ENCODE peak calls at places on chromosomes 2 and 18, in eight cellular contexts. K is tibial nerve, W is body of pancreas, R is A549, E is GM12878, D is IMR-90, Q is stomach, H is esophagus squamous epithelium. L is an unnamed sample. For H3K4me1, the result is how much of the 10 kb centered on the place peaks cover.

GRCh38 chr2:147636888-147637270 is 207.9 kb upstream of the ACVR2A start:
- DNase-seq in D (no peak), W (no peak), Q (no peak), H (no peak), E (no peak), R (no peak), K (no peak), L (no peak)

GRCh38 chr2:129883121-129883520 is 96.3 kb upstream of the RAB6C start:
- DNase-seq in W (no peak), D (no peak), E (no peak), K (no peak), H (no peak), Q (peak), R (no peak), L (no peak)

GRCh38 chr2:173880561-173880960 is 84.6 kb downstream of the SP3 start:
- DNase-seq in H (no peak), W (no peak), R (no peak), Q (no peak), D (no peak), E (no peak), K (no peak), L (no peak)

GRCh38 chr18:46169464-46169941 is 65.3 kb downstream of the HAUS1 start:
- DNase-seq in H (no peak), R (no peak), W (no peak), K (no peak), E (no peak), D (peak), Q (no peak), L (no peak)

GRCh38 chr18:58529714-58530354 is 99.1 kb downstream of the ALPK2 start:
- DNase-seq in K (peak), E (no peak), R (peak), Q (peak), H (no peak), W (peak), D (peak), L (no peak)

GRCh38 chr18:57538614-57539013 is 47.9 kb downstream of the FECH start:
- DNase-seq in R (no peak), K (no peak), Q (no peak), D (no peak), E (no peak), W (no peak), H (no peak), L (no peak)

GRCh38 chr18:76519156-76519549 is 24.1 kb upstream of the ZNF516 start:
- DNase-seq in W (no peak), K (no peak), E (no peak), H (no peak), D (no peak), Q (no peak), R (no peak), L (no peak)

GRCh38 chr2:37790462-37790861 is 119.0 kb upstream of the CDC42EP3 start:
- DNase-seq in K (no peak), E (no peak), W (no peak), H (no peak), R (no peak), D (no peak), Q (no peak), L (no peak)

GRCh38 chr2:30681022-30681421 is 126.2 kb downstream of the CAPN13 start:
- DNase-seq in K (no peak), R (no peak), E (no peak), W (no peak), Q (no peak), H (no peak), D (no peak), L (no peak)

GRCh38 chr2:45741451-45741850 is 90.0 kb downstream of the PRKCE start:
- DNase-seq in K (peak), W (peak), D (no peak), R (no peak), Q (peak), H (no peak), E (no peak), L (peak)

GRCh38 chr18:60978338-60978737 is 354.9 kb upstream of the CDH20 start:
- DNase-seq in E (no peak), H (no peak), W (no peak), D (peak), K (no peak), R (no peak), Q (no peak), L (no peak)

GRCh38 chr2:49241991-49242390 is 87.7 kb upstream of the FSHR start:
- DNase-seq in R (no peak), H (no peak), Q (no peak), D (peak), W (no peak), E (no peak), K (no peak), L (no peak)

DNA sequence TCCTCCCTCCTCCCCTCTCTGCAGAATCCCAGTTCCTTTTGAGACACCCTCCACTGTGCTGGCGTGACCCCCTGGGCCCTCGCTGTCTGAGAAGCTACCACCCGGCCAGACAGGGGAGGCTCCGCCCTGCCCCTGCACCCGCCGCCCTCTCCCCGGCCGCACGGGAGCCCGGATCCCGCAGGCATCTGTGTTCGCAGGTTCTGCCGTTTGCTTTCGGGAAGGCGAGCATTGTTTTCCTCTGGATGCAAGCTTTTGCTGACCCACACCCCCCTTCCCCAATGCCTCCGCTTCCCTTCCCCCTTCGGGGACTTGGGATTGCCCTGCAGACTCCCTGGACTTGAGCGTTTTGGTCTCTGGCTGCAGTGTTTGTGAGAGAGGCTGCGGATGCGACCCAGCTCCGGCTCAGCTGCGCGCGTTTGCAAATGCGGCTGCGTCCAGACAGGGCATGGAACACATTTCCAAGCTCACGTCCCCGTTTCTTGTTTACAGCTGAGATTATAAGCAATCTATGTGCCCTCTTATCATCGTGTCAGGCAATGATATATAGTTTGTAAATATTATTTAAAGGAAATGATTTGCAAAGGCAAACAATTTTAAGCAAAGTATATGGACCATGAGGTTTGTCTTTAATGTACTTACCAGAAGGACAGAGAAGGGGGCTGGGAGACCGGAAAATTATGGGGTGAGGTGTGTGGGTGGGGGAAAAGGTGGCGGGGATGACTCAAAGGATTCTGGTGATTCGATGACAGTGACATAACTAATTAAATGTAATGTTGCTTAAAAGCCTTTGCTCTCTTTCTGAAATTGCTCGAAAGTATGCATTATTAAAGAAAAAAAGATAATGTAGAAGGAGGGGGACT is 631.8 kb downstream of the NYAP2 start:
- DNase-seq in K (peak), D (peak), W (peak), Q (peak), H (no peak), R (peak), E (no peak), L (peak)
- TF ChIP-seq POLR2A in K (peak), D (no peak), W (peak), Q (no peak), H (no peak), R (peak), E (no peak), L (no peak)

GRCh38 chr2:224630659-224631550 is 45.7 kb upstream of the CUL3 start:
- DNase-seq in Q (no peak), K (no peak), W (no peak), R (no peak), H (no peak), D (no peak), E (no peak), L (no peak)

GRCh38 chr2:224628416-224628815 is 43.3 kb upstream of the CUL3 start:
- DNase-seq in E (no peak), W (no peak), R (no peak), H (no peak), D (no peak), K (no peak), Q (no peak), L (no peak)

DNA sequence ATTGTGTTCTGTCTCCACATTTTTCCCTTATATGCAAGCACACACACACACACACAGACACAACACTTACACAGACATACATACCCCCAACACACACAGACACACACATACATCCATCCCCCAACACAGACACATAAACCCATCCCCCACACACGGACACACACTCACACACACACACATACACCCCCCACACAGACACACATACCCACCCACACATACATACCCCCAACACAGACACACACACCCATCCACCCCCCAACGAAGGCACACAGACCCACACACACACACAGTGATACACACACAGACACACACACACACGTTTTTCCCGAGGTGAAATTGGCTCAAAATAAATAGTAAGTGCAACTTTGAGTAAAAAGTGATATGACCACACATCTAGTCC is 41.6 kb upstream of the CUL3 start:
- DNase-seq in W (no peak), Q (no peak), E (no peak), K (no peak), D (no peak), H (no peak), R (no peak), L (no peak)
- H3K4me1 ChIP-seq in W (under half), Q (under half), E (under half), K (under half), D (under half), H (under half), R (under half), L (under half)

DNA sequence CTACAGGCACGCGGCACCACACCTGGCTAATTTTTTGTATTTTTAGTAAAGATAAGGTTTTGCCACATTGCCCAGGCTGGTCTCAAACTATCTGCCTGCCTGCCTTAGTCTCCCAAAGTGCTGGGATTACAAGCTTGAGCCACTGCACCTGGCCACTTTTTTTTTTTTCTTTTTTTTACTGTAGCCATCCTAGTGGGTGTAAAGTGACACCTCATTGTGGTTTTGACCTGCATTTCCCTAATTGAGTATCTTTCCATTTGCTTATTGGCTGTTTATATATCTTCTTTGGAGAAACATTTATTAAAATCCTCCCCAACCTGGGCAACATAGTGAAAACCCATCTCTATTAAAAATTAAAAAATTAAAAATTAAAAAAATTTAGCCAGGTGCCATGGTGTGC is 12.0 kb downstream of the PCBP1 start:
- DNase-seq in D (no peak), K (no peak), E (no peak), Q (no peak), R (no peak), W (no peak), H (no peak), L (no peak)
- H3K27ac ChIP-seq in D (no peak), K (no peak), E (no peak), Q (no peak), R (no peak), W (no peak), H (no peak), L (no peak)

GRCh38 chr2:675051-675450 is 2.2 kb downstream of the TMEM18 start:
- DNase-seq in R (no peak), D (no peak), E (no peak), W (no peak), K (no peak), H (no peak), Q (no peak), L (no peak)

GRCh38 chr2:675982-676646 is 1.1 kb downstream of the TMEM18 start:
- DNase-seq in W (no peak), H (no peak), D (peak), E (no peak), Q (no peak), R (peak), K (no peak), L (peak)

GRCh38 chr2:675460-675859 is 1.7 kb downstream of the TMEM18 start:
- DNase-seq in Q (no peak), R (no peak), D (peak), E (no peak), W (no peak), H (no peak), K (no peak), L (no peak)

GRCh38 chr2:677056-677949 is at the start of gene TMEM18:
- DNase-seq in H (peak), R (peak), W (peak), D (peak), E (peak), K (peak), Q (peak), L (peak)

GRCh38 chr2:676647-677055 is 555 bp downstream of the TMEM18 start:
- DNase-seq in H (peak), E (peak), D (peak), K (peak), R (peak), Q (peak), W (peak), L (peak)
- TF ChIP-seq POLR2A in H (no peak), E (no peak), D (no peak), K (no peak), R (no peak), Q (no peak), W (no peak), L (no peak)

DNA sequence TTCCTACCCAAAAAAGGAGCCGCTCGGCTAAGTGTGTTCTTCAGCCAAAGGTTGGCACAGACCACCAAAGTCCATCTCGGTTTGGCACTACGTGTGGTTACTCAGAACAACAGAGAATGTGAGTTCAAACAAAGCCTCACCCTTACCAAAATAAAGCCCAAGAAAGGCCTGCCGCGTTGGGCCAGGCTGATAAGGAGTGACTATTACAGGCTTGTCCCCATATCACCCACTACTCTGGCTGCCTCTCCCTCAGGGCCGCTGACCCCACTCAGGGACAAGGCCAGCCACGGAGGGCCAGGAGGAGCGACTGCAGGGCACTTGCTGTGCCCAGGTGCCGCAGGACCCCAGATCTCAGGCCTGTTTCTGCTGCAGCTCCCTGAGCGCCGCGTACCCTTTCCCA is 13.8 kb downstream of the HS1BP3 start:
- DNase-seq in D (no peak), H (no peak), R (no peak), E (no peak), W (no peak), Q (peak), K (no peak), L (no peak)
- H3K4me1 ChIP-seq in D (under half), H (under half), R (under half), E (under half), W (under half), Q (half or more), K (under half), L (under half)

L was measured in ovary.